ENCODE peak calls at places on chromosomes 4 and X, in four cellular contexts. H is GM12864, C is fibroblast of lung, L is ACHN. E is an unnamed sample.

GRCh38 chr4:4969298-4969697 is 50.0 kb downstream of the CYTL1 start:
- DNase-seq in H (no peak), C (peak; percentile 6), L (no peak), E (peak; percentile 3)

GRCh38 chrX:103396186-103396585 is 19.8 kb downstream of the BEX3 start:
- DNase-seq in C (peak; percentile 76), H (no peak), L (no peak), E (no peak)

GRCh38 chr4:152100378-152101201 is 339.8 kb upstream of the GATB start:
- DNase-seq in C (no peak), L (no peak), H (peak; percentile 37), E (peak; percentile 79)

GRCh38 chr4:2079006-2079405 is 19.9 kb downstream of the NAT8L start:
- DNase-seq in C (no peak), H (no peak), L (no peak), E (no peak)

GRCh38 chrX:8748855-8749254 is 16.9 kb upstream of the ANOS1 start:
- DNase-seq in H (no peak), C (peak; percentile 22), L (peak; percentile 39), E (peak; percentile 52)

GRCh38 chr4:109998867-109999303 is 86.2 kb downstream of the EGF start:
- DNase-seq in C (peak; percentile 41), H (peak; percentile 49), L (peak; percentile 61), E (peak; percentile 73)

GRCh38 chr4:26252349-26252748 is 68.5 kb upstream of the RBPJ start:
- DNase-seq in C (peak; percentile 24), H (no peak), L (no peak), E (no peak)

GRCh38 chr4:25552580-25553271 is 102.9 kb upstream of the SLC34A2 start:
- DNase-seq in H (no peak), C (no peak), L (peak; percentile 60), E (no peak)

GRCh38 chr4:2942532-2943363 is 20.5 kb downstream of the NOP14 start:
- DNase-seq in L (no peak), C (no peak), H (no peak), E (peak; percentile 48)

GRCh38 chr4:2290974-2291704 is 29.2 kb upstream of the MXD4 start:
- DNase-seq in L (no peak), C (no peak), H (peak; percentile 5), E (no peak)

GRCh38 chrX:43560247-43560946 is 95.7 kb upstream of the MAOA start:
- DNase-seq in C (no peak), L (no peak), H (no peak), E (peak; percentile 5)

GRCh38 chrX:151988706-151989299 is 14.3 kb upstream of the GABRE start:
- DNase-seq in L (no peak), H (no peak), C (no peak), E (no peak)

GRCh38 chr4:41569957-41570356 is 32.0 kb downstream of the LIMCH1 start:
- DNase-seq in C (peak; percentile 9), H (no peak), L (no peak), E (no peak)

GRCh38 chrX:70755850-70756249 is 152.7 kb downstream of the TEX11 start:
- DNase-seq in H (no peak), L (no peak), C (no peak), E (no peak)

GRCh38 chrX:41716217-41716616 is 7.8 kb upstream of the GPR82 start:
- DNase-seq in C (no peak), H (no peak), L (no peak), E (no peak)

E was measured in epithelial cell of esophagus.